ENCODE peak calls at places on chromosomes 16 and 17, in nine cellular contexts. P is cardiac fibroblast; G is ascending aorta; M is psoas muscle; D is effector memory CD4-positive, alpha-beta T cell; J is AG09309; A is mucosa of descending colon; U is fibroblast of pulmonary artery; N is stomach. Y is an unnamed sample.

GRCh38 chr17:50589112-50589712 is 28.7 kb downstream of the CACNA1G start:
- DNase-seq in M (no peak), G (no peak), A (no peak), J (no peak), D (no peak), U (no peak), P (peak), N (peak), Y (no peak)

GRCh38 chr16:30615358-30616076 is 5.3 kb upstream of the ZNF689 start:
- DNase-seq in U (peak), M (no peak), D (peak), N (peak), P (peak), J (no peak), G (no peak), A (peak), Y (peak)

GRCh38 chr17:28533091-28533670 is 19.2 kb downstream of the UNC119 start:
- DNase-seq in J (no peak), A (peak), D (no peak), N (no peak), G (no peak), M (no peak), P (no peak), U (no peak), Y (peak)

GRCh38 chr17:76204277-76204676 is 36.0 kb downstream of the RNF157 start:
- DNase-seq in M (no peak), A (no peak), D (no peak), G (no peak), J (no peak), P (peak), N (no peak), U (peak), Y (peak)

GRCh38 chr17:57577751-57578607 is 167.1 kb downstream of the CCDC182 start:
- DNase-seq in G (no peak), P (peak), U (peak), D (no peak), N (no peak), M (peak), J (no peak), A (no peak), Y (no peak)

GRCh38 chr16:23694707-23695373 is 16.2 kb downstream of the PLK1 start:
- DNase-seq in J (no peak), U (peak), M (no peak), P (peak), D (no peak), N (no peak), G (no peak), A (no peak), Y (no peak)

GRCh38 chr16:31712064-31712540 is 161.5 kb upstream of the ZNF267 start:
- DNase-seq in M (no peak), P (no peak), A (no peak), N (no peak), D (no peak), U (no peak), G (no peak), J (no peak), Y (no peak)

GRCh38 chr16:67672739-67673662 is 6.4 kb downstream of the C16orf86 start:
- DNase-seq in D (no peak), P (peak), U (peak), N (peak), M (peak), A (no peak), J (no peak), G (no peak), Y (peak)

GRCh38 chr17:34199932-34200534 is 55.1 kb upstream of the CCL2 start:
- DNase-seq in J (peak), N (peak), M (peak), U (peak), P (peak), A (no peak), D (peak), G (peak), Y (peak)

GRCh38 chr17:72120878-72121163 is at the start of gene SOX9:
- DNase-seq in N (peak), D (no peak), P (peak), U (peak), A (peak), M (peak), G (no peak), J (peak), Y (peak)

GRCh38 chr16:47258874-47259461 is 115.2 kb upstream of the NETO2 start:
- DNase-seq in N (no peak), U (peak), G (no peak), A (no peak), J (no peak), D (no peak), P (peak), M (no peak), Y (no peak)

GRCh38 chr16:62665269-62665668 is 629.0 kb upstream of the CDH8 start:
- DNase-seq in N (no peak), G (no peak), J (no peak), A (no peak), D (no peak), P (no peak), M (no peak), U (no peak), Y (no peak)

GRCh38 chr17:5837055-5837491 is 233.1 kb upstream of the WSCD1 start:
- DNase-seq in P (no peak), N (no peak), D (no peak), G (no peak), J (no peak), A (no peak), M (no peak), U (peak), Y (peak)

GRCh38 chr17:35341465-35341992 is 31.9 kb downstream of the SLFN11 start:
- DNase-seq in A (no peak), U (no peak), M (no peak), J (no peak), G (no peak), P (no peak), D (no peak), N (no peak), Y (no peak)

GRCh38 chr16:19137201-19137601 is 23.4 kb downstream of the ITPRIPL2 start:
- DNase-seq in J (no peak), G (no peak), A (no peak), D (no peak), P (peak), M (no peak), U (no peak), N (no peak), Y (peak)

GRCh38 chr17:68658999-68659780 is 58.0 kb upstream of the FAM20A start:
- DNase-seq in G (no peak), D (no peak), U (no peak), J (no peak), N (no peak), P (no peak), A (no peak), M (no peak), Y (no peak)
- H3K4me3 ChIP-seq in G (no peak), D (no peak), U (no peak), J (no peak), N (no peak), P (no peak), A (no peak), M (no peak), Y (no peak)

DNA sequence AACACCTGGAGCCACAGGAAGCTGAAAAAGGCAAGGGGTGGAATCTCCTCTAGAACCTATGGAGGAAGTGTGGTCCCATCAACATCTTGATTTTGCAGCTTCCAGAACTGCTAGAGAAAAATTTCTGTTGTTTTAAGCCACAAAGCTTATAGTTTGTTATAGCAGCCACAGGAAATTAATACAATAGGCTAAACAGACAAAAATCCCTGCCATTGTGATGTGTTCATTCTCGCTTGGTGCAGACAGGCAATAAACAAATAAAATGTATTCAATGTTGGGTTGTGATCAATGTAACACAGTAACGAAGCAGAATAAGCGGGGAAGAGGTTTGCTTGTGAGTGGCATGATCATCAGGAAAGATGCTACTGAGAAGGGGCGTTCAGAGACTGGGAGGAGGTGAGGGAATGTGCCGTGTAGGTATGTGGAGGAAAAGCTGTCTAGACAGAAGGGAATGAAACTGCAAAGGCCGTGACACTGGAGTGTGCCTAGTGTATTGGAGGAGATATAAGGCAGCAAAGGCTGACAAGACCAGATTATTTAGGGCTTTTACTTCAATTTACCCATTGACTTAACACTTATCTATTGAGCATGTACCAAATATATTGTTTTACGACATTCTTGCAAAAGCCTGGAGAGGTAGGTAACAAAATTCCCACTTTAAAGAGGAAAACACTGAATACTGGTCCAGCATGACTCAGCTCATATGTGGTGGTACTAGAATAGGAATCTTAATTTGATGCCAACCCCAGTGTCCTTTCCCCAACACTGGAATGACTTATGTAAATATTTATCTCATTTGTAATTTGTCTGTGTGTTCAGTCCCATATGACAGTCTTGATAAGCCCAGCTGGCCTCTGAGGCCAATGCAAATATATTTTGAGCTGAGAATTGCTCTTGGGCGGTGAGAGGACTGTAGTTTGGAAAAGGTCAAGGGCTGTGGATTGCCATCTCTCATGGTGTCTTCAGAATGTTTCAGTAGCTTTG is 375.9 kb downstream of the CDH13 start:
- DNase-seq in A (no peak), M (no peak), G (no peak), D (no peak), N (no peak), J (no peak), P (peak), U (peak), Y (no peak)
- H3K4me3 ChIP-seq in A (no peak), M (no peak), G (no peak), D (no peak), N (no peak), J (no peak), P (no peak), U (no peak), Y (no peak)

GRCh38 chr17:42329025-42329976 is 41.0 kb downstream of the STAT5A start:
- DNase-seq in G (no peak), A (no peak), J (no peak), U (peak), D (no peak), M (no peak), N (no peak), P (peak), Y (peak)
- H3K4me3 ChIP-seq in G (no peak), A (no peak), J (no peak), U (no peak), D (no peak), M (no peak), N (no peak), P (no peak), Y (no peak)

GRCh38 chr17:1398028-1398427 is 2.0 kb downstream of the YWHAE start:
- DNase-seq in J (no peak), N (no peak), G (no peak), P (peak), A (no peak), M (no peak), D (no peak), U (no peak), Y (no peak)
- H3K4me3 ChIP-seq in J (peak), N (peak), G (peak), P (peak), A (no peak), M (peak), D (peak), U (peak), Y (peak)

GRCh38 chr17:73989671-73990070 is 213.8 kb upstream of the RPL38 start:
- DNase-seq in P (no peak), J (no peak), M (no peak), A (no peak), U (no peak), D (no peak), N (no peak), G (no peak), Y (no peak)
- H3K4me3 ChIP-seq in P (no peak), J (no peak), M (no peak), A (no peak), U (no peak), D (no peak), N (no peak), G (no peak), Y (no peak)

GRCh38 chr17:13599168-13599577 is 2.6 kb downstream of the HS3ST3A1 start:
- DNase-seq in G (no peak), U (no peak), P (no peak), A (no peak), D (no peak), J (no peak), N (no peak), M (no peak), Y (no peak)

GRCh38 chr17:13596241-13596941 is 5.3 kb downstream of the HS3ST3A1 start:
- DNase-seq in D (no peak), J (no peak), G (no peak), U (no peak), M (no peak), N (no peak), P (no peak), A (no peak), Y (no peak)

GRCh38 chr17:13599808-13600398 is 1.8 kb downstream of the HS3ST3A1 start:
- DNase-seq in A (no peak), D (no peak), G (no peak), U (no peak), N (no peak), J (no peak), P (no peak), M (no peak), Y (no peak)

GRCh38 chr17:13598353-13599167 is 3.2 kb downstream of the HS3ST3A1 start:
- DNase-seq in U (no peak), A (no peak), D (no peak), M (no peak), N (no peak), G (no peak), J (no peak), P (no peak), Y (no peak)

DNA sequence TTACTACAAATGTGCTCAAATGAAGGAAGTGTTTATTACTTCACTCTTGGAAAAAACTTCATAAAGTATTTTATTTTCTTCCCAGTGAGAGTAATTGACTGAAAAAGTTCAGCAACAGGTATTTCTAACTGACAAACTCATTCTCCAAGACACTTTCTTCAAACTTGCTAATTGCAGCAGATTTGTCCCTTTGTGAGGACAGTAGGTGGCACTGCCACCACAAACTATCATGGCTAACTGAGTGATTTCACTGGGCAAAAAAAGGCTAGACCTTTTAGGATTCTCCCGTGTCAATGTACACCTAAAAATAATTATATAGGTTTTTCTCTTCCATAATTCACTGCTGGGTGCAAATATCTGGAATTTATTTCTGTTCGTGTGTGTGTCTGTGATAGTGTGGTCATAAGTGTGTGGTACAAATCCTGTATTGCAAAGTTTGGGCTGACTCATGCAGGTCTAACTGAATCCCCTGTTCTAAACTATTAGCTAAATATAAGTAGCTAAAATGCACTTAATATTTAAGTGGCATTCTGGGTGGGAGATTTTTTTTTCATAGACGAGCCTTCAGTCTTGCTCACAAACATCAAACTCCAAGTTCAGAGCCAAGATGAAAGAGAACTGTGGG is 3.9 kb downstream of the HS3ST3A1 start:
- DNase-seq in M (no peak), G (no peak), J (no peak), P (peak), N (no peak), A (no peak), U (peak), D (no peak), Y (no peak)
- H3K4me3 ChIP-seq in M (no peak), G (no peak), J (no peak), P (no peak), N (no peak), A (no peak), U (no peak), D (no peak), Y (no peak)

Y was measured in MG63.